ENCODE peak calls at places on chromosomes 12 and 14, in four cellular contexts. R, U, T and P are unnamed samples.
A peak's percentile ranks its signal among the peaks of the same experiment; 100 is the strongest.

GRCh38 chr12:99253068-99253467 is 394.5 kb upstream of the GARIN6 start:
- DNase-seq in T (no peak), R (no peak), U (no peak), P (no peak)

GRCh38 chr12:14238224-14238792 is 127.2 kb upstream of the ATF7IP start:
- DNase-seq in U (no peak), T (no peak), R (no peak), P (no peak)

GRCh38 chr12:24599737-24600136 is 349.2 kb downstream of the BCAT1 start:
- DNase-seq in U (no peak), T (no peak), R (no peak), P (no peak)

GRCh38 chr12:113002155-113002554 is 23.8 kb downstream of the OAS2 start:
- DNase-seq in T (no peak), U (no peak), R (no peak), P (no peak)

GRCh38 chr12:42474391-42474790 is 115.2 kb downstream of the PRICKLE1 start:
- DNase-seq in U (no peak), R (peak; percentile 93), T (no peak), P (no peak)

GRCh38 chr14:68983210-68983609 is 4.1 kb upstream of the ACTN1 start:
- DNase-seq in R (no peak), T (no peak), U (no peak), P (no peak)

GRCh38 chr12:7092229-7092985 is at the start of gene C1R:
- DNase-seq in T (peak; percentile 82), U (peak; percentile 91), R (peak; percentile 56), P (peak; percentile 88)

GRCh38 chr14:61451891-61452400 is 130.6 kb downstream of the PRKCH start:
- DNase-seq in R (no peak), U (no peak), T (no peak), P (no peak)

GRCh38 chr12:66901136-66901932 is 222.5 kb upstream of the GRIP1 start:
- DNase-seq in U (no peak), R (no peak), T (no peak), P (no peak)

GRCh38 chr12:54558311-54558710 is 8.9 kb downstream of the PDE1B start:
- DNase-seq in T (no peak), U (no peak), R (no peak), P (no peak)

GRCh38 chr12:114361992-114362391 is 44.0 kb downstream of the TBX5 start:
- DNase-seq in U (no peak), T (no peak), R (no peak), P (no peak)

GRCh38 chr12:123059501-123059900 is 79.0 kb downstream of the ARL6IP4 start:
- DNase-seq in T (no peak), U (no peak), R (no peak), P (no peak)

GRCh38 chr12:5780536-5780935 is 164.5 kb downstream of the ANO2 start:
- DNase-seq in R (no peak), U (no peak), T (no peak), P (no peak)

GRCh38 chr12:7433276-7433822 is 10.6 kb downstream of the CD163L1 start:
- DNase-seq in R (peak; percentile 57), U (no peak), T (no peak), P (no peak)

GRCh38 chr14:94906577-94906976 is 136.7 kb upstream of the GSC start:
- DNase-seq in T (no peak), R (no peak), U (no peak), P (no peak)

GRCh38 chr12:59689776-59690175 is 93.9 kb downstream of the SLC16A7 start:
- DNase-seq in U (no peak), R (no peak), T (no peak), P (no peak)

GRCh38 chr14:98803196-98803595 is 468.8 kb downstream of the BCL11B start:
- DNase-seq in R (no peak), U (no peak), T (no peak), P (no peak)

GRCh38 chr14:35163384-35163783 is 41.0 kb downstream of the PRORP start:
- DNase-seq in R (no peak), T (no peak), U (no peak), P (no peak)

GRCh38 chr12:51424094-51424661 is 453 bp upstream of the SLC4A8 start:
- DNase-seq in U (no peak), R (no peak), T (no peak), P (no peak)

GRCh38 chr12:52186135-52186840 is 5.5 kb downstream of the KRT80 start:
- DNase-seq in R (peak; percentile 77), T (no peak), U (no peak), P (no peak)

GRCh38 chr14:36519431-36520321 is at the start of gene NKX2-1:
- DNase-seq in T (no peak), R (no peak), U (no peak), P (no peak)

GRCh38 chr14:75597149-75597548 is 18.7 kb downstream of the FLVCR2 start:
- DNase-seq in R (no peak), T (no peak), U (no peak), P (no peak)

GRCh38 chr12:50052544-50052943 is 4.9 kb upstream of the ASIC1 start:
- DNase-seq in T (no peak), R (no peak), U (no peak), P (no peak)

GRCh38 chr12:110501378-110501721 is 561 bp downstream of the VPS29 start:
- DNase-seq in T (peak; percentile 18), U (no peak), R (no peak), P (peak; percentile 26)

GRCh38 chr12:3281588-3282150 is 204.5 kb downstream of the TSPAN9 start:
- DNase-seq in T (no peak), U (no peak), R (no peak), P (no peak)

GRCh38 chr12:108305520-108305919 is 33.6 kb downstream of the CMKLR1 start:
- DNase-seq in U (peak; percentile 96), R (peak; percentile 63), T (peak; percentile 94), P (peak; percentile 80)

GRCh38 chr12:26646571-26646970 is 186.4 kb downstream of the ITPR2 start:
- DNase-seq in R (no peak), U (no peak), T (no peak), P (no peak)

GRCh38 chr14:105187935-105188524 is 6.9 kb upstream of the NUDT14 start:
- DNase-seq in T (no peak), U (no peak), R (no peak), P (no peak)

GRCh38 chr12:57983150-57983857 is 41.9 kb downstream of the ATP23 start:
- DNase-seq in T (no peak), R (peak; percentile 16), U (no peak), P (no peak)

GRCh38 chr12:121383601-121384019 is 16.3 kb upstream of the RNF34 start:
- DNase-seq in T (no peak), U (no peak), R (no peak), P (no peak)

GRCh38 chr14:53127151-53127550 is 26.0 kb downstream of the DDHD1 start:
- DNase-seq in T (no peak), R (no peak), U (no peak), P (no peak)
- H3K27ac ChIP-seq in T (no peak overlapping the region), R (no peak overlapping the region), U (no peak overlapping the region), P (peak overlapping the region; percentile 28)

DNA sequence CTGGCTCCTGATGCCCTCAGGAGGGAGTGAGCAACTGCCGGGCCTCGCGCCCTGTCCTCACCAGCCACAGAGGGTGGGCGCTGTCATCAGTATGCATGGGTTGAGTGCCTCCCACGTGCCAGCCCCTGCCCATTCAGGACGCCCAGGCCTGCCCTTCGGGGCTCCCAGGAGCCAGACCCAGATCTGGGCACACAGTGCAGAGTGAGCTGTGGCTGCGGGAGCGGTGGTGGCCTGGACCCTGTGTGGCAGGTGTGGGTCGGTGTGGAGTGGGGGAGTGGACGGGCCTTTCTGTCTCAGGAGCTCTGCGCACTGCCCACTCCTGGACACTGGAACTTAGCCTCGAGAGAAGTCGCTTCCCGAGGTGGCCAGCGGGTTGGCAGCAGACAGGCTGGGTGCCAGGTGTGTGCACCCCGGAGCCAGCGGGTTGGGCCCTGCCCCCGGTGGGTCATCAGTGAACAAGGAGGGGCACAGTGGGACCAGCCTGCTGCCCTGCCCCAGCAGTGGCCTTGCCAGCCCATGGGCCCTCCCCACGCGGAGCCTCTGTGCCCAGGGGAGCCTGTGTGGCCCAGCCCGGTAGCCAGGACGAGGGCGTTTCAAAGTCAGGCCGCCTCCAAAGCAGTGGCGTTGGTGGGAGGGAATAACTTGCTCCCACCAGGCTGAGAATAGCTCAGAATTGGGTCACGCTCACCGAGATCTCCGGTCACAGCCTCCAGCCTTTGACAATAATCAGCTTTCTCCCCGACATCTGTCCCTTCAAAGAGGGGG is 9.5 kb downstream of the TRMT61A start:
- DNase-seq in U (no peak), T (peak; percentile 57), R (no peak), P (peak; percentile 58)
- H3K27ac ChIP-seq in U (peak overlapping the region; percentile 84), T (peak overlapping the region; percentile 6), R (peak overlapping the region; percentile 100), P (no peak overlapping the region)

DNA sequence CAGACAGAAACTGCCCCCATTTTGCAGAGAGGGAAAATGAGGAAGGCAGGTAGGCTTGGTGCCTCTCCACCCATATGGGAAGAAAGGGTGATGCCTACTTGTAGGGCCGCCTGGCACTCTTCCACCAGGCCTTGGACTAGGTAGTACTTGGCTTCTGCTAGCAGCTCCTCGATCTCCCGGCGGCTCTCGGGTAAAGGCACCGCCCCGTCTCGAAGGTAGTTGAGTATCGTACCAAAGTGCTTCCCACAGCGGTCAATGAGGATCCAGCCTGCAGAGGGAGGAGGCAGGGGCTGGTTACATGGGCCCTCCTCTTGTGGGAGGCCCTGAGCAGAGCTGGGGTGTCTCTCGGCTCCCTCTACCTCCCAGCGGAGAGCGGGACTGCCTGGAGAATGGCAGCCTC is 16.6 kb downstream of the KCTD10 start:
- DNase-seq in R (no peak), T (peak; percentile 25), U (no peak), P (no peak)
- H3K27ac ChIP-seq in R (peak overlapping the region; percentile 97), T (peak overlapping the region; percentile 100), U (peak overlapping the region; percentile 99), P (peak overlapping the region; percentile 67)

GRCh38 chr12:104480826-104481457 is 24.2 kb downstream of the CHST11 start:
- DNase-seq in U (no peak), R (no peak), T (peak; percentile 63), P (no peak)
- H3K27ac ChIP-seq in U (peak overlapping the region; percentile 60), R (no peak overlapping the region), T (no peak overlapping the region), P (no peak overlapping the region)